ENCODE peak calls at places on chromosomes 13 and 19, in four cellular contexts. H, K, V and S are unnamed samples.

GRCh38 chr19:42289556-42290041 is 12.3 kb upstream of the PRR19 start:
- DNase-seq in V (no peak), H (no peak), K (no peak), S (no peak)

GRCh38 chr19:13978306-13978705 is 26.0 kb downstream of the DCAF15 start:
- DNase-seq in V (no peak), H (no peak), K (peak), S (peak)

GRCh38 chr13:31875134-31875533 is 135.8 kb downstream of the RXFP2 start:
- DNase-seq in V (no peak), K (no peak), H (no peak), S (no peak)

GRCh38 chr19:48190288-48191284 is 20.1 kb downstream of the ZSWIM9 start:
- DNase-seq in H (no peak), K (peak), V (peak), S (peak)

GRCh38 chr13:40624338-40624737 is 42.1 kb downstream of the FOXO1 start:
- DNase-seq in H (no peak), V (no peak), K (no peak), S (no peak)

GRCh38 chr19:4969772-4970531 is 1.0 kb downstream of the KDM4B start:
- DNase-seq in V (no peak), K (no peak), H (peak), S (peak)

GRCh38 chr13:45781553-45782326 is 69.8 kb downstream of the SIAH3 start:
- DNase-seq in V (no peak), H (no peak), K (no peak), S (no peak)

GRCh38 chr19:30861896-30862295 is 487.3 kb downstream of the TSHZ3 start:
- DNase-seq in H (no peak), V (no peak), K (no peak), S (no peak)

GRCh38 chr13:33236021-33236420 is 49.5 kb downstream of the STARD13 start:
- DNase-seq in V (no peak), H (no peak), K (no peak), S (no peak)

GRCh38 chr13:20590568-20590967 is 23.6 kb downstream of the IFT88 start:
- DNase-seq in V (no peak), K (no peak), H (no peak), S (no peak)

GRCh38 chr19:35347930-35348298 is 212 bp downstream of the FFAR1 start:
- DNase-seq in V (no peak), K (no peak), H (no peak), S (no peak)

GRCh38 chr13:33927315-33927714 is 109.4 kb downstream of the RFC3 start:
- DNase-seq in H (no peak), V (no peak), K (no peak), S (no peak)

GRCh38 chr13:50162001-50162400 is 146.8 kb downstream of the KCNRG start:
- DNase-seq in H (no peak), V (no peak), K (no peak), S (no peak)

DNA sequence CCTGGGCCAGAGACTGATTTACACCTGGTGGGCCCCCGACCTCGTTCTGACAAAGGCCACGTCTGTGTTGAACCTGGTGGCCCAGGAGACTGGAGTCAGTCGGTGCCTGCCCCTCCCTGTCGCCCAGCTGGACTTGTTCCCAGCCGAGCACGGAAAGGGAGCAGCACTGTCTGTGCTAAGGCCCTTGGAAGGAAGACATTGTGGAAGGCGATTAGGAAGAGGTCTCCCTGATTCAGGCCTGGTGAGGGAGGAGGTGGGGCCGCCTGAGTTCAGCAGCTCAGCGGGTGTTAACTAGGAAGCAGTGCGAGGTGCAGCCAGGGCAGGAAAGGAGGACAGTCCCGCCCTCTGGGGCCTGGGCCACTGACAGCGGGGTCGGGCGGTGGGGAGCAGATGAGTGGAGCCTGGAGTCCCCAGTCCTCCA is 64.7 kb downstream of the GPR12 start:
- DNase-seq in V (no peak), K (no peak), H (no peak), S (no peak)
- TF ChIP-seq CEBPB in V (no peak), K (no peak), H (no peak), S (no peak)

GRCh38 chr13:76809369-76809768 is 76.8 kb downstream of the KCTD12 start:
- DNase-seq in H (no peak), V (no peak), K (no peak), S (no peak)
- TF ChIP-seq GABPA in H (no peak), V (no peak), K (no peak), S (no peak)

DNA sequence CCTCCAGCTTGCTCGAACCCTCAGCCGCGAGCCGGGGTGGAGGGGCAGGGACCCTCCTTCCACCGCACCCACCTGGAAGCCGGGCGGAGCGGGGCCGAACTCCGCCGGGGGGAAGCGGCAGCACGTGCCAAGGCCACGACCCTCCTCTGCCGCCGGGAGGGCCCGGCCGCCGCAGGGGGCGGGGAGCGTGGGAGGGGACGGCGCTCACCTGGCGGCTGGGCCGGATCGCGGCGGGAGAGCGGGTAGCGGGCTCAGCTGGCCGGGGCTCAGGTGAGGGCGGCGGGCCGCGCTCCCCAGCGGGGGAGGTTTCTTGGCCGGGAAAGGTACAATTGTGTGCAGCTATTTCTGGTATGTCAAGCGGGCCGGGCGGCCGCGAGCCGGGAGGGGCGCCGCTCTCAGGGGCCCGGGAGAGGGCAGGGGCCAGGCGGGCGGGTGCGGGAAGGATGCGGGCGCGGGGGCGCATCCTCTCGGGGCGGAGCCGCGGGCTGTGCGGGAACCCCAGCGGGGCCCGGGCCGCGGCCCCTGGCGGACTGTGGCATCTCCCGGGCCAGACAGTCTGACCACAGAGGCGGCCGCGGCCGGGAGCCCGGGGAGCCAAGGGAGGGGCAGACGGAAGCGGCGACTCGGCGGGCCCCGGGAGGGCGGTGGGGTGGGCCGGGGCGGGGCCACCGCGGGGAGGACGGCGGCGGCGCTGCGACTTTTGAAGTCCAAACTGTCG is at the start of gene LMO7:
- DNase-seq in H (no peak), K (peak), V (peak), S (no peak)
- TF ChIP-seq HDAC6 in H (no peak), K (no peak), V (no peak), S (no peak)

DNA sequence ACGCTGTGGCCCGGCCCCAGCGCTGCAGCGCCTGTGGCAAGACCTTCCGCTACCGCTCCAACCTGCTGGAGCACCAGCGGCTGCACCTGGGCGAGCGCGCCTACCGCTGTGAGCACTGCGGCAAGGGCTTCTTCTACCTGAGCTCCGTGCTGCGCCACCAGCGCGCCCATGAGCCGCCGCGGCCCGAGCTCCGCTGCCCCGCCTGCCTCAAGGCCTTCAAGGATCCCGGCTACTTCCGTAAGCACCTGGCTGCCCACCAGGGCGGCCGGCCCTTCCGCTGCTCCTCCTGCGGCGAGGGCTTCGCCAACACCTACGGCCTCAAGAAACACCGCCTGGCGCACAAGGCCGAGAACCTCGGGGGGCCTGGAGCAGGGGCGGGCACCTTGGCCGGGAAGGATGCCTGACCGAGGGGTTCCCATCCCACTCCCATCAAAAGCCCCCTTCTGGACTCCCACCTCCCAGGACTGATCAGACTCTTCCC is 7.9 kb downstream of the ZNF784 start:
- DNase-seq in K (no peak), V (no peak), H (no peak), S (peak)
- TF ChIP-seq CEBPB in K (no peak), V (no peak), H (no peak), S (no peak)